ENCODE peak calls at places on chromosomes 11 and 22, in eight cellular contexts. One of them, this sample, is unnamed.

GRCh38 chr11:73273246-73273890 is 1.2 kb downstream of the P2RY6 start:
- DNase-seq in nucleus accumbens: no peak
- DNase-seq in activated T-cell treated with anti-CD3 and anti-CD28 coated beads, Interleukin-2, amount 50 U/mL, for 4 hours: no peak
- DNase-seq in chondrocyte: no peak
- DNase-seq in left ventricle myocardium inferior: no peak
- DNase-seq in NCI-H774: no peak
- DNase-seq in brain microvascular endothelial cell: no peak
- DNase-seq in T follicular helper cell: no peak
- DNase-seq in this sample: no peak

GRCh38 chr11:122804161-122804560 is 34.1 kb upstream of the CRTAM start:
- DNase-seq in nucleus accumbens: no peak
- DNase-seq in brain microvascular endothelial cell: peak
- DNase-seq in T follicular helper cell: no peak
- DNase-seq in left ventricle myocardium inferior: no peak
- DNase-seq in NCI-H774: no peak
- DNase-seq in activated T-cell treated with anti-CD3 and anti-CD28 coated beads, Interleukin-2, amount 50 U/mL, for 4 hours: no peak
- DNase-seq in chondrocyte: no peak
- DNase-seq in this sample: peak

GRCh38 chr11:47469411-47470179 is 20.7 kb upstream of the RAPSN start:
- DNase-seq in chondrocyte: no peak
- DNase-seq in activated T-cell treated with anti-CD3 and anti-CD28 coated beads, Interleukin-2, amount 50 U/mL, for 4 hours: no peak
- DNase-seq in nucleus accumbens: no peak
- DNase-seq in NCI-H774: no peak
- DNase-seq in T follicular helper cell: no peak
- DNase-seq in left ventricle myocardium inferior: no peak
- DNase-seq in brain microvascular endothelial cell: no peak
- DNase-seq in this sample: no peak

GRCh38 chr11:21814169-21814568 is 378.7 kb upstream of the ANO5 start:
- DNase-seq in brain microvascular endothelial cell: peak
- DNase-seq in chondrocyte: no peak
- DNase-seq in activated T-cell treated with anti-CD3 and anti-CD28 coated beads, Interleukin-2, amount 50 U/mL, for 4 hours: no peak
- DNase-seq in T follicular helper cell: no peak
- DNase-seq in NCI-H774: no peak
- DNase-seq in nucleus accumbens: no peak
- DNase-seq in left ventricle myocardium inferior: no peak
- DNase-seq in this sample: no peak

GRCh38 chr11:129312741-129313587 is 62.7 kb upstream of the BARX2 start:
- DNase-seq in brain microvascular endothelial cell: peak
- DNase-seq in activated T-cell treated with anti-CD3 and anti-CD28 coated beads, Interleukin-2, amount 50 U/mL, for 4 hours: no peak
- DNase-seq in NCI-H774: no peak
- DNase-seq in T follicular helper cell: no peak
- DNase-seq in left ventricle myocardium inferior: no peak
- DNase-seq in chondrocyte: no peak
- DNase-seq in nucleus accumbens: no peak
- DNase-seq in this sample: no peak

GRCh38 chr22:19303785-19304184 is 12.3 kb upstream of the CLTCL1 start:
- DNase-seq in brain microvascular endothelial cell: no peak
- DNase-seq in T follicular helper cell: no peak
- DNase-seq in left ventricle myocardium inferior: no peak
- DNase-seq in NCI-H774: no peak
- DNase-seq in activated T-cell treated with anti-CD3 and anti-CD28 coated beads, Interleukin-2, amount 50 U/mL, for 4 hours: no peak
- DNase-seq in nucleus accumbens: no peak
- DNase-seq in chondrocyte: no peak
- DNase-seq in this sample: no peak

GRCh38 chr11:72924568-72925190 is 110.5 kb downstream of the ATG16L2 start:
- DNase-seq in activated T-cell treated with anti-CD3 and anti-CD28 coated beads, Interleukin-2, amount 50 U/mL, for 4 hours: no peak
- DNase-seq in nucleus accumbens: no peak
- DNase-seq in chondrocyte: no peak
- DNase-seq in T follicular helper cell: no peak
- DNase-seq in left ventricle myocardium inferior: no peak
- DNase-seq in brain microvascular endothelial cell: peak
- DNase-seq in NCI-H774: peak
- DNase-seq in this sample: peak

GRCh38 chr22:43151251-43152000 is at the start of gene TSPO:
- DNase-seq in chondrocyte: no peak
- DNase-seq in NCI-H774: no peak
- DNase-seq in activated T-cell treated with anti-CD3 and anti-CD28 coated beads, Interleukin-2, amount 50 U/mL, for 4 hours: peak
- DNase-seq in brain microvascular endothelial cell: no peak
- DNase-seq in T follicular helper cell: peak
- DNase-seq in nucleus accumbens: peak
- DNase-seq in left ventricle myocardium inferior: peak
- DNase-seq in this sample: peak

GRCh38 chr11:130087294-130087926 is 17.7 kb downstream of the APLP2 start:
- DNase-seq in activated T-cell treated with anti-CD3 and anti-CD28 coated beads, Interleukin-2, amount 50 U/mL, for 4 hours: no peak
- DNase-seq in brain microvascular endothelial cell: no peak
- DNase-seq in chondrocyte: no peak
- DNase-seq in NCI-H774: no peak
- DNase-seq in left ventricle myocardium inferior: no peak
- DNase-seq in T follicular helper cell: no peak
- DNase-seq in nucleus accumbens: no peak
- DNase-seq in this sample: no peak

GRCh38 chr22:27732841-27733240 is 68.7 kb downstream of the MN1 start:
- DNase-seq in T follicular helper cell: no peak
- DNase-seq in NCI-H774: no peak
- DNase-seq in activated T-cell treated with anti-CD3 and anti-CD28 coated beads, Interleukin-2, amount 50 U/mL, for 4 hours: no peak
- DNase-seq in left ventricle myocardium inferior: no peak
- DNase-seq in chondrocyte: no peak
- DNase-seq in brain microvascular endothelial cell: no peak
- DNase-seq in nucleus accumbens: no peak
- DNase-seq in this sample: no peak

GRCh38 chr11:62020661-62021060 is 53.2 kb upstream of the FTH1 start:
- DNase-seq in activated T-cell treated with anti-CD3 and anti-CD28 coated beads, Interleukin-2, amount 50 U/mL, for 4 hours: no peak
- DNase-seq in chondrocyte: no peak
- DNase-seq in left ventricle myocardium inferior: no peak
- DNase-seq in nucleus accumbens: no peak
- DNase-seq in T follicular helper cell: no peak
- DNase-seq in brain microvascular endothelial cell: no peak
- DNase-seq in NCI-H774: no peak
- DNase-seq in this sample: no peak

GRCh38 chr11:77602385-77603105 is 12.8 kb downstream of the AQP11 start:
- DNase-seq in chondrocyte: no peak
- DNase-seq in nucleus accumbens: no peak
- DNase-seq in brain microvascular endothelial cell: peak
- DNase-seq in activated T-cell treated with anti-CD3 and anti-CD28 coated beads, Interleukin-2, amount 50 U/mL, for 4 hours: no peak
- DNase-seq in NCI-H774: no peak
- DNase-seq in left ventricle myocardium inferior: no peak
- DNase-seq in T follicular helper cell: no peak
- DNase-seq in this sample: peak